ENCODE peak calls at places on chromosomes 12 and 14, in ten cellular contexts. One of them, this sample, is unnamed.
A peak's percentile ranks its signal among the peaks of the same experiment; 100 is the strongest.

GRCh38 chr12:108616359-108616758 is 17.3 kb downstream of the SELPLG start:
- DNase-seq in fibroblast of lung: no peak
- DNase-seq in RPMI8226: no peak
- DNase-seq in GM12891: no peak
- DNase-seq in stimulated activated CD4-positive, alpha-beta T cell treated with anti-CD3 and anti-CD28 coated beads, Interleukin-15, amount 100 ng/mL, for 24 hours: no peak
- DNase-seq in mucosa of descending colon: no peak
- DNase-seq in effector memory CD4-positive, alpha-beta T cell: no peak
- DNase-seq in HuH-7.5: no peak
- DNase-seq in nephron progenitor cell: no peak
- DNase-seq in kidney: no peak
- DNase-seq in this sample: no peak

GRCh38 chr14:35212471-35213142 is 79.6 kb upstream of the PSMA6 start:
- DNase-seq in RPMI8226: no peak
- DNase-seq in fibroblast of lung: no peak
- DNase-seq in nephron progenitor cell: no peak
- DNase-seq in mucosa of descending colon: no peak
- DNase-seq in kidney: no peak
- DNase-seq in effector memory CD4-positive, alpha-beta T cell: no peak
- DNase-seq in HuH-7.5: no peak
- DNase-seq in stimulated activated CD4-positive, alpha-beta T cell treated with anti-CD3 and anti-CD28 coated beads, Interleukin-15, amount 100 ng/mL, for 24 hours: no peak
- DNase-seq in GM12891: no peak
- DNase-seq in this sample: no peak

GRCh38 chr12:106551410-106551809 is 31.4 kb upstream of the RFX4 start:
- DNase-seq in GM12891: no peak
- DNase-seq in RPMI8226: peak; percentile 3
- DNase-seq in HuH-7.5: no peak
- DNase-seq in stimulated activated CD4-positive, alpha-beta T cell treated with anti-CD3 and anti-CD28 coated beads, Interleukin-15, amount 100 ng/mL, for 24 hours: no peak
- DNase-seq in mucosa of descending colon: no peak
- DNase-seq in effector memory CD4-positive, alpha-beta T cell: no peak
- DNase-seq in nephron progenitor cell: no peak
- DNase-seq in fibroblast of lung: no peak
- DNase-seq in kidney: no peak
- DNase-seq in this sample: no peak

GRCh38 chr12:95066091-95066855 is 7.1 kb downstream of the NR2C1 start:
- DNase-seq in GM12891: no peak
- DNase-seq in stimulated activated CD4-positive, alpha-beta T cell treated with anti-CD3 and anti-CD28 coated beads, Interleukin-15, amount 100 ng/mL, for 24 hours: no peak
- DNase-seq in mucosa of descending colon: no peak
- DNase-seq in fibroblast of lung: no peak
- DNase-seq in kidney: no peak
- DNase-seq in nephron progenitor cell: no peak
- DNase-seq in HuH-7.5: no peak
- DNase-seq in RPMI8226: no peak
- DNase-seq in effector memory CD4-positive, alpha-beta T cell: no peak
- DNase-seq in this sample: no peak

GRCh38 chr12:49899921-49900320 is 3.8 kb downstream of the FAIM2 start:
- DNase-seq in fibroblast of lung: no peak
- DNase-seq in RPMI8226: no peak
- DNase-seq in mucosa of descending colon: no peak
- DNase-seq in effector memory CD4-positive, alpha-beta T cell: no peak
- DNase-seq in HuH-7.5: no peak
- DNase-seq in GM12891: no peak
- DNase-seq in kidney: peak; percentile 50
- DNase-seq in nephron progenitor cell: no peak
- DNase-seq in stimulated activated CD4-positive, alpha-beta T cell treated with anti-CD3 and anti-CD28 coated beads, Interleukin-15, amount 100 ng/mL, for 24 hours: no peak
- DNase-seq in this sample: no peak

GRCh38 chr12:29726321-29726692 is 57.4 kb downstream of the TMTC1 start:
- DNase-seq in HuH-7.5: no peak
- DNase-seq in stimulated activated CD4-positive, alpha-beta T cell treated with anti-CD3 and anti-CD28 coated beads, Interleukin-15, amount 100 ng/mL, for 24 hours: no peak
- DNase-seq in GM12891: no peak
- DNase-seq in nephron progenitor cell: no peak
- DNase-seq in RPMI8226: no peak
- DNase-seq in fibroblast of lung: peak; percentile 47
- DNase-seq in effector memory CD4-positive, alpha-beta T cell: no peak
- DNase-seq in mucosa of descending colon: no peak
- DNase-seq in kidney: no peak
- DNase-seq in this sample: no peak

GRCh38 chr12:128259556-128260070 is 7.4 kb upstream of the TMEM132C start:
- DNase-seq in GM12891: no peak
- DNase-seq in stimulated activated CD4-positive, alpha-beta T cell treated with anti-CD3 and anti-CD28 coated beads, Interleukin-15, amount 100 ng/mL, for 24 hours: peak; percentile 8
- DNase-seq in RPMI8226: peak; percentile 29
- DNase-seq in nephron progenitor cell: peak; percentile 76
- DNase-seq in fibroblast of lung: peak; percentile 0
- DNase-seq in effector memory CD4-positive, alpha-beta T cell: no peak
- DNase-seq in mucosa of descending colon: no peak
- DNase-seq in HuH-7.5: no peak
- DNase-seq in kidney: no peak
- DNase-seq in this sample: no peak

GRCh38 chr12:55019784-55020183 is at the start of gene NEUROD4:
- DNase-seq in stimulated activated CD4-positive, alpha-beta T cell treated with anti-CD3 and anti-CD28 coated beads, Interleukin-15, amount 100 ng/mL, for 24 hours: peak; percentile 14
- DNase-seq in GM12891: no peak
- DNase-seq in mucosa of descending colon: peak; percentile 35
- DNase-seq in kidney: no peak
- DNase-seq in nephron progenitor cell: peak; percentile 86
- DNase-seq in fibroblast of lung: peak; percentile 53
- DNase-seq in RPMI8226: peak; percentile 5
- DNase-seq in effector memory CD4-positive, alpha-beta T cell: no peak
- DNase-seq in HuH-7.5: peak; percentile 19
- DNase-seq in this sample: no peak

GRCh38 chr12:94570161-94570560 is 80.2 kb downstream of the TMCC3 start:
- DNase-seq in fibroblast of lung: peak; percentile 19
- DNase-seq in GM12891: no peak
- DNase-seq in RPMI8226: no peak
- DNase-seq in HuH-7.5: no peak
- DNase-seq in nephron progenitor cell: no peak
- DNase-seq in kidney: no peak
- DNase-seq in mucosa of descending colon: no peak
- DNase-seq in effector memory CD4-positive, alpha-beta T cell: no peak
- DNase-seq in stimulated activated CD4-positive, alpha-beta T cell treated with anti-CD3 and anti-CD28 coated beads, Interleukin-15, amount 100 ng/mL, for 24 hours: no peak
- DNase-seq in this sample: no peak

GRCh38 chr14:73269729-73270651 is 32.7 kb downstream of the PAPLN start:
- DNase-seq in nephron progenitor cell: peak; percentile 80
- DNase-seq in mucosa of descending colon: peak; percentile 51
- DNase-seq in kidney: peak; percentile 86
- DNase-seq in HuH-7.5: no peak
- DNase-seq in RPMI8226: no peak
- DNase-seq in stimulated activated CD4-positive, alpha-beta T cell treated with anti-CD3 and anti-CD28 coated beads, Interleukin-15, amount 100 ng/mL, for 24 hours: peak; percentile 22
- DNase-seq in GM12891: no peak
- DNase-seq in fibroblast of lung: peak; percentile 34
- DNase-seq in effector memory CD4-positive, alpha-beta T cell: no peak
- DNase-seq in this sample: peak; percentile 56

GRCh38 chr12:104094284-104094683 is 30.0 kb downstream of the HCFC2 start:
- DNase-seq in fibroblast of lung: peak; percentile 77
- DNase-seq in stimulated activated CD4-positive, alpha-beta T cell treated with anti-CD3 and anti-CD28 coated beads, Interleukin-15, amount 100 ng/mL, for 24 hours: no peak
- DNase-seq in nephron progenitor cell: no peak
- DNase-seq in mucosa of descending colon: no peak
- DNase-seq in effector memory CD4-positive, alpha-beta T cell: no peak
- DNase-seq in RPMI8226: no peak
- DNase-seq in kidney: no peak
- DNase-seq in HuH-7.5: no peak
- DNase-seq in GM12891: no peak
- DNase-seq in this sample: no peak

GRCh38 chr12:119686776-119687175 is 18.8 kb downstream of the PRKAB1 start:
- DNase-seq in effector memory CD4-positive, alpha-beta T cell: no peak
- DNase-seq in mucosa of descending colon: no peak
- DNase-seq in fibroblast of lung: no peak
- DNase-seq in nephron progenitor cell: no peak
- DNase-seq in RPMI8226: no peak
- DNase-seq in kidney: no peak
- DNase-seq in GM12891: no peak
- DNase-seq in stimulated activated CD4-positive, alpha-beta T cell treated with anti-CD3 and anti-CD28 coated beads, Interleukin-15, amount 100 ng/mL, for 24 hours: no peak
- DNase-seq in HuH-7.5: no peak
- DNase-seq in this sample: no peak

GRCh38 chr14:64970041-64970440 is 2.1 kb downstream of the RAB15 start:
- DNase-seq in nephron progenitor cell: no peak
- DNase-seq in effector memory CD4-positive, alpha-beta T cell: no peak
- DNase-seq in kidney: no peak
- DNase-seq in RPMI8226: no peak
- DNase-seq in stimulated activated CD4-positive, alpha-beta T cell treated with anti-CD3 and anti-CD28 coated beads, Interleukin-15, amount 100 ng/mL, for 24 hours: no peak
- DNase-seq in GM12891: no peak
- DNase-seq in HuH-7.5: no peak
- DNase-seq in mucosa of descending colon: peak; percentile 55
- DNase-seq in fibroblast of lung: no peak
- DNase-seq in this sample: no peak

GRCh38 chr12:9869307-9870161 is at the start of gene CLEC2B:
- DNase-seq in mucosa of descending colon: no peak
- DNase-seq in RPMI8226: peak; percentile 46
- DNase-seq in effector memory CD4-positive, alpha-beta T cell: no peak
- DNase-seq in stimulated activated CD4-positive, alpha-beta T cell treated with anti-CD3 and anti-CD28 coated beads, Interleukin-15, amount 100 ng/mL, for 24 hours: peak; percentile 42
- DNase-seq in fibroblast of lung: peak; percentile 90
- DNase-seq in nephron progenitor cell: no peak
- DNase-seq in GM12891: no peak
- DNase-seq in HuH-7.5: no peak
- DNase-seq in kidney: no peak
- DNase-seq in this sample: no peak

GRCh38 chr12:29581641-29582040 is 84.2 kb upstream of the OVCH1 start:
- DNase-seq in stimulated activated CD4-positive, alpha-beta T cell treated with anti-CD3 and anti-CD28 coated beads, Interleukin-15, amount 100 ng/mL, for 24 hours: no peak
- DNase-seq in mucosa of descending colon: no peak
- DNase-seq in HuH-7.5: no peak
- DNase-seq in kidney: no peak
- DNase-seq in GM12891: no peak
- DNase-seq in RPMI8226: no peak
- DNase-seq in nephron progenitor cell: no peak
- DNase-seq in fibroblast of lung: peak; percentile 66
- DNase-seq in effector memory CD4-positive, alpha-beta T cell: no peak
- DNase-seq in this sample: no peak

GRCh38 chr12:109115758-109116610 is at the start of gene ACACB:
- DNase-seq in mucosa of descending colon: peak; percentile 73
- DNase-seq in fibroblast of lung: peak; percentile 34
- DNase-seq in nephron progenitor cell: no peak
- DNase-seq in RPMI8226: no peak
- DNase-seq in HuH-7.5: peak; percentile 45
- DNase-seq in effector memory CD4-positive, alpha-beta T cell: no peak
- DNase-seq in GM12891: no peak
- DNase-seq in kidney: peak; percentile 89
- DNase-seq in stimulated activated CD4-positive, alpha-beta T cell treated with anti-CD3 and anti-CD28 coated beads, Interleukin-15, amount 100 ng/mL, for 24 hours: no peak
- DNase-seq in this sample: no peak

GRCh38 chr12:106305376-106305775 is 2.8 kb downstream of the TCP11L2 start:
- DNase-seq in nephron progenitor cell: no peak
- DNase-seq in effector memory CD4-positive, alpha-beta T cell: no peak
- DNase-seq in HuH-7.5: no peak
- DNase-seq in kidney: no peak
- DNase-seq in fibroblast of lung: no peak
- DNase-seq in stimulated activated CD4-positive, alpha-beta T cell treated with anti-CD3 and anti-CD28 coated beads, Interleukin-15, amount 100 ng/mL, for 24 hours: no peak
- DNase-seq in mucosa of descending colon: no peak
- DNase-seq in GM12891: no peak
- DNase-seq in RPMI8226: no peak
- DNase-seq in this sample: no peak

This sample was measured in GM12892.